ENCODE peak calls at places on chromosome 17, in ten cellular contexts. One of them, this sample, is unnamed.

GRCh38 chr17:44065668-44066203 is 735 bp downstream of the LSM12 start:
- DNase-seq in A673: no peak
- DNase-seq in astrocyte: no peak
- DNase-seq in HepG2: no peak
- DNase-seq in neural progenitor cell: no peak
- DNase-seq in mammary epithelial cell: no peak
- DNase-seq in PC-3: peak; percentile 20
- DNase-seq in fibroblast of lung: no peak
- DNase-seq in GM12878: no peak
- DNase-seq in HCT116: no peak
- DNase-seq in this sample: no peak

GRCh38 chr17:77288115-77288619 is 147.4 kb downstream of the SEC14L1 start:
- DNase-seq in GM12878: no peak
- DNase-seq in HCT116: no peak
- DNase-seq in A673: no peak
- DNase-seq in HepG2: no peak
- DNase-seq in astrocyte: no peak
- DNase-seq in PC-3: peak; percentile 22
- DNase-seq in neural progenitor cell: no peak
- DNase-seq in fibroblast of lung: no peak
- DNase-seq in mammary epithelial cell: peak; percentile 74
- DNase-seq in this sample: peak; percentile 73

GRCh38 chr17:30095507-30096244 is 20.9 kb upstream of the NSRP1 start:
- DNase-seq in HCT116: peak; percentile 69
- DNase-seq in fibroblast of lung: peak; percentile 79
- DNase-seq in A673: peak; percentile 85
- DNase-seq in astrocyte: peak; percentile 76
- DNase-seq in PC-3: peak; percentile 74
- DNase-seq in neural progenitor cell: peak; percentile 64
- DNase-seq in mammary epithelial cell: peak; percentile 64
- DNase-seq in HepG2: peak; percentile 64
- DNase-seq in GM12878: peak; percentile 36
- DNase-seq in this sample: no peak

GRCh38 chr17:75516619-75517276 is 420 bp downstream of the TSEN54 start:
- DNase-seq in A673: peak; percentile 46
- DNase-seq in PC-3: peak; percentile 21
- DNase-seq in GM12878: no peak
- DNase-seq in HCT116: no peak
- DNase-seq in fibroblast of lung: peak; percentile 22
- DNase-seq in neural progenitor cell: peak; percentile 82
- DNase-seq in HepG2: no peak
- DNase-seq in astrocyte: no peak
- DNase-seq in mammary epithelial cell: peak; percentile 7
- DNase-seq in this sample: no peak

GRCh38 chr17:75615301-75615700 is 17.9 kb upstream of the SMIM5 start:
- DNase-seq in HepG2: no peak
- DNase-seq in HCT116: no peak
- DNase-seq in mammary epithelial cell: no peak
- DNase-seq in GM12878: no peak
- DNase-seq in PC-3: no peak
- DNase-seq in fibroblast of lung: no peak
- DNase-seq in A673: no peak
- DNase-seq in neural progenitor cell: no peak
- DNase-seq in astrocyte: no peak
- DNase-seq in this sample: no peak

GRCh38 chr17:47012457-47012856 is 33.4 kb upstream of the RPRML start:
- DNase-seq in fibroblast of lung: no peak
- DNase-seq in HCT116: no peak
- DNase-seq in astrocyte: no peak
- DNase-seq in GM12878: no peak
- DNase-seq in A673: no peak
- DNase-seq in HepG2: no peak
- DNase-seq in neural progenitor cell: no peak
- DNase-seq in mammary epithelial cell: no peak
- DNase-seq in PC-3: no peak
- DNase-seq in this sample: no peak

GRCh38 chr17:4900231-4901107 is 1.1 kb downstream of the C17orf107 start:
- DNase-seq in neural progenitor cell: peak; percentile 70
- DNase-seq in GM12878: no peak
- DNase-seq in fibroblast of lung: no peak
- DNase-seq in mammary epithelial cell: no peak
- DNase-seq in astrocyte: no peak
- DNase-seq in HCT116: no peak
- DNase-seq in PC-3: no peak
- DNase-seq in HepG2: no peak
- DNase-seq in A673: no peak
- DNase-seq in this sample: no peak

GRCh38 chr17:55334285-55334684 is 69.5 kb downstream of the HLF start:
- DNase-seq in GM12878: no peak
- DNase-seq in HCT116: no peak
- DNase-seq in PC-3: no peak
- DNase-seq in neural progenitor cell: no peak
- DNase-seq in A673: no peak
- DNase-seq in astrocyte: peak; percentile 73
- DNase-seq in fibroblast of lung: no peak
- DNase-seq in mammary epithelial cell: no peak
- DNase-seq in HepG2: no peak
- DNase-seq in this sample: no peak

GRCh38 chr17:77264617-77265230 is 124.0 kb downstream of the SEC14L1 start:
- DNase-seq in astrocyte: no peak
- DNase-seq in HepG2: no peak
- DNase-seq in neural progenitor cell: no peak
- DNase-seq in fibroblast of lung: no peak
- DNase-seq in A673: no peak
- DNase-seq in HCT116: no peak
- DNase-seq in GM12878: no peak
- DNase-seq in PC-3: no peak
- DNase-seq in mammary epithelial cell: no peak
- DNase-seq in this sample: no peak

GRCh38 chr17:28878158-28878910 is 19.2 kb downstream of the FLOT2 start:
- DNase-seq in astrocyte: no peak
- DNase-seq in GM12878: no peak
- DNase-seq in HCT116: no peak
- DNase-seq in PC-3: no peak
- DNase-seq in mammary epithelial cell: peak; percentile 78
- DNase-seq in A673: no peak
- DNase-seq in neural progenitor cell: no peak
- DNase-seq in HepG2: no peak
- DNase-seq in fibroblast of lung: no peak
- DNase-seq in this sample: peak; percentile 73

GRCh38 chr17:21275579-21276339 is 8.8 kb upstream of the MAP2K3 start:
- DNase-seq in A673: peak; percentile 92
- DNase-seq in PC-3: peak; percentile 91
- DNase-seq in HCT116: no peak
- DNase-seq in neural progenitor cell: peak; percentile 95
- DNase-seq in fibroblast of lung: peak; percentile 75
- DNase-seq in mammary epithelial cell: peak; percentile 70
- DNase-seq in astrocyte: peak; percentile 39
- DNase-seq in HepG2: peak; percentile 61
- DNase-seq in GM12878: peak; percentile 43
- DNase-seq in this sample: no peak
- TF ChIP-seq EZH2 in A673: no peak
- TF ChIP-seq EZH2 in PC-3: no peak
- TF ChIP-seq EZH2 in HCT116: no peak
- TF ChIP-seq EZH2 in neural progenitor cell: peak; percentile 49
- TF ChIP-seq EZH2 in fibroblast of lung: no peak
- TF ChIP-seq EZH2 in mammary epithelial cell: no peak
- TF ChIP-seq EZH2 in astrocyte: no peak
- TF ChIP-seq EZH2 in HepG2: no peak
- TF ChIP-seq EZH2 in GM12878: no peak
- TF ChIP-seq EZH2 in this sample: no peak

GRCh38 chr17:19389386-19389785 is 2.4 kb upstream of the MFAP4 start:
- DNase-seq in GM12878: no peak
- DNase-seq in A673: no peak
- DNase-seq in PC-3: no peak
- DNase-seq in neural progenitor cell: no peak
- DNase-seq in mammary epithelial cell: no peak
- DNase-seq in HepG2: no peak
- DNase-seq in fibroblast of lung: no peak
- DNase-seq in HCT116: no peak
- DNase-seq in astrocyte: no peak
- DNase-seq in this sample: no peak

GRCh38 chr17:19388791-19389190 is 1.8 kb upstream of the MFAP4 start:
- DNase-seq in mammary epithelial cell: no peak
- DNase-seq in fibroblast of lung: no peak
- DNase-seq in HCT116: no peak
- DNase-seq in PC-3: no peak
- DNase-seq in astrocyte: no peak
- DNase-seq in A673: no peak
- DNase-seq in neural progenitor cell: no peak
- DNase-seq in HepG2: no peak
- DNase-seq in GM12878: no peak
- DNase-seq in this sample: no peak

GRCh38 chr17:19391432-19391831 is 4.4 kb upstream of the MFAP4 start:
- DNase-seq in fibroblast of lung: no peak
- DNase-seq in GM12878: no peak
- DNase-seq in neural progenitor cell: no peak
- DNase-seq in A673: no peak
- DNase-seq in mammary epithelial cell: no peak
- DNase-seq in PC-3: no peak
- DNase-seq in HepG2: no peak
- DNase-seq in astrocyte: no peak
- DNase-seq in HCT116: no peak
- DNase-seq in this sample: no peak

GRCh38 chr17:19392303-19392702 is 5.3 kb upstream of the MFAP4 start:
- DNase-seq in A673: no peak
- DNase-seq in GM12878: no peak
- DNase-seq in fibroblast of lung: no peak
- DNase-seq in neural progenitor cell: no peak
- DNase-seq in HCT116: no peak
- DNase-seq in HepG2: no peak
- DNase-seq in mammary epithelial cell: no peak
- DNase-seq in PC-3: no peak
- DNase-seq in astrocyte: no peak
- DNase-seq in this sample: no peak

GRCh38 chr17:19390951-19391350 is 4.0 kb upstream of the MFAP4 start:
- DNase-seq in mammary epithelial cell: no peak
- DNase-seq in astrocyte: no peak
- DNase-seq in neural progenitor cell: no peak
- DNase-seq in A673: no peak
- DNase-seq in HCT116: no peak
- DNase-seq in fibroblast of lung: no peak
- DNase-seq in PC-3: no peak
- DNase-seq in GM12878: no peak
- DNase-seq in HepG2: no peak
- DNase-seq in this sample: no peak
- H3K27ac ChIP-seq in mammary epithelial cell: no peak overlapping the region
- H3K27ac ChIP-seq in astrocyte: no peak overlapping the region
- H3K27ac ChIP-seq in neural progenitor cell: no peak overlapping the region
- H3K27ac ChIP-seq in A673: no peak overlapping the region
- H3K27ac ChIP-seq in HCT116: no peak overlapping the region
- H3K27ac ChIP-seq in fibroblast of lung: no peak overlapping the region
- H3K27ac ChIP-seq in PC-3: no peak overlapping the region
- H3K27ac ChIP-seq in GM12878: no peak overlapping the region
- H3K27ac ChIP-seq in HepG2: no peak overlapping the region
- H3K27ac ChIP-seq in this sample: no peak overlapping the region

GRCh38 chr17:80208050-80208449 is 12.1 kb downstream of the SGSH start:
- DNase-seq in mammary epithelial cell: no peak
- DNase-seq in A673: no peak
- DNase-seq in HepG2: no peak
- DNase-seq in neural progenitor cell: no peak
- DNase-seq in GM12878: no peak
- DNase-seq in PC-3: no peak
- DNase-seq in HCT116: no peak
- DNase-seq in fibroblast of lung: no peak
- DNase-seq in astrocyte: no peak
- DNase-seq in this sample: no peak

GRCh38 chr17:80201446-80201845 is 18.7 kb downstream of the SGSH start:
- DNase-seq in neural progenitor cell: no peak
- DNase-seq in mammary epithelial cell: no peak
- DNase-seq in A673: no peak
- DNase-seq in HepG2: no peak
- DNase-seq in astrocyte: no peak
- DNase-seq in GM12878: no peak
- DNase-seq in HCT116: no peak
- DNase-seq in PC-3: no peak
- DNase-seq in fibroblast of lung: no peak
- DNase-seq in this sample: no peak

GRCh38 chr17:80202197-80202596 is 17.9 kb downstream of the SGSH start:
- DNase-seq in A673: no peak
- DNase-seq in HepG2: no peak
- DNase-seq in HCT116: no peak
- DNase-seq in PC-3: no peak
- DNase-seq in fibroblast of lung: no peak
- DNase-seq in mammary epithelial cell: no peak
- DNase-seq in neural progenitor cell: no peak
- DNase-seq in GM12878: no peak
- DNase-seq in astrocyte: no peak
- DNase-seq in this sample: no peak

GRCh38 chr17:80204626-80205468 is 15.3 kb downstream of the SGSH start:
- DNase-seq in HCT116: no peak
- DNase-seq in GM12878: no peak
- DNase-seq in neural progenitor cell: no peak
- DNase-seq in astrocyte: no peak
- DNase-seq in HepG2: no peak
- DNase-seq in A673: peak; percentile 34
- DNase-seq in fibroblast of lung: no peak
- DNase-seq in mammary epithelial cell: no peak
- DNase-seq in PC-3: no peak
- DNase-seq in this sample: no peak

DNA sequence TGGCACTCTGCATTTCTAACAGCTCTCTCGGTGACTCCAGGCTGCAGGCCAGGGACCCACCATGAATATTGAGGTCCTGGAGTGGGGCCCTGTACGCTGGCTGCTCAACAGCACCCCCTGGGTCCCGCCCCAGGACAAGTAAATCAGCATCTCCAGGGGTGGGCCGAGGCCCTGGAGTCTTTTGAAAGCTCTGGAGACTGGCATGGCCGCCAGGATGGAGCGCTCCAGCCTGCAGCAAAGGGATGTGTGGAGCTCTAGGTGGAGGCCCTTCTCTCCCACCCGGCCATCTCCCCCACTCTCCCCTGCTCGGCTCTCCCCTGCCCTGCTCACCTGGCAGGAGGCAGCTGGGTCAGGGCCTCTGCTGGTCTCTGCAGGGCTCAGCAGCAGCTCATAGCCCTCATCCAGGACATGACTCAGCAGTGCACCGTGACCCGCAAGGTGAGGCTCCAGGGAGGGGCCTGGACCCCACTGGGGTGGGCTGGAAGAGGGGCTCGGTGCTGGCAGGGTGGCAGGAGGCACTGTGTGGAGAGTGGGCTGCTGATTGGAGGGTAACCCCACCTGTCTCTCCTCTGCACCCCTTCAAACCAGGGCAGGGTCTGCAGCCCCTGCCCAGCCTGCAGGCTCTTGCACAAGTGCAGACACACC is 16.6 kb downstream of the SGSH start:
- DNase-seq in PC-3: no peak
- DNase-seq in neural progenitor cell: no peak
- DNase-seq in astrocyte: no peak
- DNase-seq in A673: no peak
- DNase-seq in HepG2: no peak
- DNase-seq in mammary epithelial cell: no peak
- DNase-seq in fibroblast of lung: no peak
- DNase-seq in GM12878: no peak
- DNase-seq in HCT116: no peak
- DNase-seq in this sample: no peak
- TF ChIP-seq EZH2 in PC-3: no peak
- TF ChIP-seq EZH2 in neural progenitor cell: no peak
- TF ChIP-seq EZH2 in astrocyte: no peak
- TF ChIP-seq EZH2 in A673: no peak
- TF ChIP-seq EZH2 in HepG2: no peak
- TF ChIP-seq EZH2 in mammary epithelial cell: no peak
- TF ChIP-seq EZH2 in fibroblast of lung: no peak
- TF ChIP-seq EZH2 in GM12878: no peak
- TF ChIP-seq EZH2 in HCT116: no peak
- TF ChIP-seq EZH2 in this sample: no peak

GRCh38 chr17:68379150-68379510 is 78.2 kb downstream of the WIPI1 start:
- DNase-seq in astrocyte: no peak
- DNase-seq in HCT116: no peak
- DNase-seq in PC-3: no peak
- DNase-seq in HepG2: no peak
- DNase-seq in fibroblast of lung: no peak
- DNase-seq in A673: no peak
- DNase-seq in neural progenitor cell: no peak
- DNase-seq in GM12878: no peak
- DNase-seq in mammary epithelial cell: no peak
- DNase-seq in this sample: no peak
- H3K27ac ChIP-seq in astrocyte: peak overlapping the region; percentile 71
- H3K27ac ChIP-seq in HCT116: peak overlapping the region; percentile 96
- H3K27ac ChIP-seq in PC-3: peak overlapping the region; percentile 93
- H3K27ac ChIP-seq in HepG2: peak overlapping the region; percentile 97
- H3K27ac ChIP-seq in fibroblast of lung: peak overlapping the region; percentile 97
- H3K27ac ChIP-seq in A673: no peak overlapping the region
- H3K27ac ChIP-seq in neural progenitor cell: no peak overlapping the region
- H3K27ac ChIP-seq in GM12878: no peak overlapping the region
- H3K27ac ChIP-seq in mammary epithelial cell: no peak overlapping the region
- H3K27ac ChIP-seq in this sample: no peak overlapping the region